ENCODE peak calls at places on chromosomes 4 and X, in five cellular contexts. I is upper lobe of left lung, X is epithelial cell of esophagus, A is cardiac fibroblast, L is foreskin fibroblast. B is an unnamed sample.

GRCh38 chrX:134004038-134004437 is 18.6 kb upstream of the GPC3 start:
- DNase-seq in I (no peak), A (peak), X (peak), L (no peak), B (peak)

GRCh38 chr4:113537183-113537977 is 224.2 kb downstream of the CAMK2D start:
- DNase-seq in I (no peak), X (no peak), A (no peak), L (no peak), B (no peak)

GRCh38 chrX:39653656-39654055 is 444.1 kb downstream of the BCOR start:
- DNase-seq in A (no peak), I (no peak), L (no peak), X (no peak), B (peak)

GRCh38 chrX:36434521-36434920 is 515.0 kb downstream of the CFAP47 start:
- DNase-seq in I (no peak), X (no peak), A (no peak), L (no peak), B (peak)

GRCh38 chrX:47143894-47144625 is 442 bp downstream of the NDUFB11 start:
- DNase-seq in I (peak), L (peak), A (no peak), X (peak), B (peak)

GRCh38 chr4:82046796-82047195 is 327.0 kb downstream of the HNRNPD start:
- DNase-seq in I (no peak), L (no peak), X (no peak), A (no peak), B (no peak)

GRCh38 chr4:26861434-26862186 is 969 bp downstream of the STIM2 start:
- DNase-seq in I (no peak), X (peak), A (peak), L (peak), B (peak)

GRCh38 chr4:153115322-153116100 is 88.7 kb upstream of the TRIM2 start:
- DNase-seq in X (peak), I (peak), A (peak), L (peak), B (peak)

GRCh38 chr4:142284402-142285221 is 561.5 kb downstream of the INPP4B start:
- DNase-seq in I (no peak), A (no peak), L (no peak), X (no peak), B (no peak)

GRCh38 chr4:71941001-71941400 is 90.8 kb upstream of the NPFFR2 start:
- DNase-seq in X (peak), L (no peak), A (peak), I (no peak), B (peak)

GRCh38 chrX:15781964-15782711 is 8.1 kb upstream of the ZRSR2 start:
- DNase-seq in X (no peak), A (no peak), L (no peak), I (no peak), B (no peak)

GRCh38 chr4:114494257-114494803 is 104.3 kb upstream of the UGT8 start:
- DNase-seq in X (peak), A (no peak), I (no peak), L (no peak), B (no peak)

GRCh38 chr4:89836897-89837384 is at the start of gene SNCA:
- DNase-seq in I (peak), X (peak), A (peak), L (peak), B (peak)

GRCh38 chr4:81984746-81985145 is 389.0 kb downstream of the HNRNPD start:
- DNase-seq in L (no peak), X (no peak), A (no peak), I (no peak), B (no peak)

GRCh38 chr4:142248946-142249345 is 597.2 kb downstream of the INPP4B start:
- DNase-seq in A (peak), I (no peak), L (peak), X (peak), B (peak)

GRCh38 chr4:67393007-67393406 is 152.3 kb downstream of the CENPC start:
- DNase-seq in A (no peak), L (no peak), X (no peak), I (no peak), B (no peak)

GRCh38 chr4:183011213-183011907 is 87.7 kb upstream of the WWC2 start:
- DNase-seq in A (peak), L (no peak), X (no peak), I (no peak), B (peak)

GRCh38 chr4:77576351-77576750 is 29.3 kb upstream of the CXCL13 start:
- DNase-seq in X (no peak), A (no peak), I (no peak), L (no peak), B (no peak)

GRCh38 chr4:105246712-105247111 is 100.0 kb downstream of the TET2 start:
- DNase-seq in A (peak), X (peak), L (peak), I (no peak), B (peak)

GRCh38 chr4:7074423-7074822 is 6.6 kb upstream of the GRPEL1 start:
- DNase-seq in X (no peak), A (peak), I (no peak), L (no peak), B (peak)

GRCh38 chr4:90419124-90419711 is 292.0 kb downstream of the CCSER1 start:
- DNase-seq in I (no peak), X (peak), L (peak), A (peak), B (peak)

GRCh38 chr4:163121689-163122088 is 45.0 kb downstream of the NAF1 start:
- DNase-seq in X (peak), I (no peak), L (no peak), A (peak), B (no peak)

GRCh38 chr4:13349096-13349495 is 135.0 kb downstream of the RAB28 start:
- DNase-seq in A (peak), I (no peak), X (no peak), L (peak), B (no peak)

GRCh38 chr4:124262211-124263179 is 450.0 kb downstream of the ANKRD50 start:
- DNase-seq in X (peak), L (peak), I (no peak), A (peak), B (peak)

GRCh38 chrX:53659039-53659438 is 27.5 kb downstream of the HUWE1 start:
- DNase-seq in A (no peak), X (no peak), I (no peak), L (no peak), B (no peak)

GRCh38 chr4:136241221-136241986 is 1290.9 kb downstream of the PCDH18 start:
- DNase-seq in X (no peak), L (no peak), I (no peak), A (no peak), B (no peak)

GRCh38 chr4:3224971-3225850 is 23.7 kb upstream of the MSANTD1 start:
- DNase-seq in L (no peak), I (peak), X (no peak), A (no peak), B (no peak)

GRCh38 chr4:14877246-14878220 is 124.7 kb upstream of the CPEB2 start:
- DNase-seq in A (no peak), X (peak), L (no peak), I (no peak), B (no peak)

GRCh38 chrX:24264383-24264782 is 49.5 kb downstream of the SUPT20HL2 start:
- DNase-seq in I (no peak), X (peak), L (no peak), A (peak), B (no peak)

GRCh38 chrX:22383988-22384387 is 111.3 kb downstream of the CBLL2 start:
- DNase-seq in X (no peak), A (no peak), L (no peak), I (no peak), B (no peak)

GRCh38 chr4:1082215-1083182 is 30.9 kb downstream of the RNF212 start:
- DNase-seq in X (peak), L (peak), I (no peak), A (peak), B (peak)

GRCh38 chrX:154350429-154351182 is 23.8 kb downstream of the FLNA start:
- DNase-seq in A (peak), X (no peak), I (peak), L (no peak), B (no peak)

GRCh38 chrX:114962209-114962608 is 55.2 kb downstream of the IL13RA2 start:
- DNase-seq in X (peak), L (no peak), I (no peak), A (no peak), B (no peak)

GRCh38 chr4:3276961-3277360 is 15.9 kb upstream of the RGS12 start:
- DNase-seq in L (peak), I (no peak), A (peak), X (no peak), B (peak)

GRCh38 chr4:91958651-91959050 is 345.1 kb upstream of the GRID2 start:
- DNase-seq in L (no peak), I (no peak), A (no peak), X (no peak), B (peak)

GRCh38 chr4:139609647-139610046 is 53.6 kb upstream of the SETD7 start:
- DNase-seq in L (no peak), X (peak), A (peak), I (no peak), B (peak)

GRCh38 chr4:54568184-54568583 is 89.6 kb upstream of the KIT start:
- DNase-seq in X (peak), I (no peak), A (peak), L (peak), B (peak)

GRCh38 chr4:123077330-123077729 is 154.9 kb upstream of the NUDT6 start:
- DNase-seq in L (no peak), I (no peak), X (no peak), A (no peak), B (no peak)

GRCh38 chrX:41827886-41828285 is 95.5 kb downstream of the CASK start:
- DNase-seq in I (no peak), X (no peak), L (peak), A (peak), B (peak)

GRCh38 chrX:41825796-41826195 is 97.6 kb downstream of the CASK start:
- DNase-seq in L (no peak), X (no peak), A (no peak), I (no peak), B (no peak)

GRCh38 chrX:41823402-41823801 is 99.4 kb downstream of the GPR82 start:
- DNase-seq in L (peak), X (no peak), I (no peak), A (peak), B (peak)

GRCh38 chrX:41824551-41824950 is 98.8 kb downstream of the CASK start:
- DNase-seq in L (peak), X (peak), A (peak), I (no peak), B (peak)

DNA sequence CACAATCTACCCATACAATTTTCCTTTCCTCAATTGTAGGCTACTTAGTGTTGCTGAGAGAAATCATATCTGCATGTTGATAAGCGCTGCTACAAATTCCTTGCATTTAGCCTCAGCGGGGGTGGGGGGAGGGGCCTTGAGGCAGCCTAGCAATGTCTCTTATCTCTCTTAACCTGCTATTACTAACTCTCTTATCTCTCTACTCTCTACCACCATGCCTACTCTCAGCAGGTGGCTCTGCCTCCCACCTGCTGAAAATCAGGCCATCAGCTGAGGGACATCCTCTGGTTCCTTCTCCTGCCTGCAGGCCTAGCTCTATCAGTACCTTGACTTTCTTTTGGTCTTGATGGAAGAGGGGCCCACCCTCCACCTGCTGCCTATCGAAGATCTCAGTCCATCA is 98.9 kb downstream of the GPR82 start:
- DNase-seq in I (no peak), L (no peak), X (no peak), A (no peak), B (no peak)
- TF ChIP-seq CTCF in I (no peak), L (no peak), X (no peak), A (no peak), B (no peak)

GRCh38 chr4:42398448-42399355 is 1.4 kb downstream of the SHISA3 start:
- DNase-seq in X (no peak), I (no peak), A (no peak), L (no peak), B (no peak)

GRCh38 chr4:42399393-42399792 is 2.1 kb downstream of the SHISA3 start:
- DNase-seq in A (no peak), L (no peak), X (no peak), I (no peak), B (no peak)

GRCh38 chr4:42397635-42398447 is 553 bp downstream of the SHISA3 start:
- DNase-seq in I (peak), A (peak), L (no peak), X (peak), B (peak)

GRCh38 chr4:42404001-42404400 is 6.7 kb downstream of the SHISA3 start:
- DNase-seq in A (no peak), I (no peak), X (no peak), L (no peak), B (no peak)

DNA sequence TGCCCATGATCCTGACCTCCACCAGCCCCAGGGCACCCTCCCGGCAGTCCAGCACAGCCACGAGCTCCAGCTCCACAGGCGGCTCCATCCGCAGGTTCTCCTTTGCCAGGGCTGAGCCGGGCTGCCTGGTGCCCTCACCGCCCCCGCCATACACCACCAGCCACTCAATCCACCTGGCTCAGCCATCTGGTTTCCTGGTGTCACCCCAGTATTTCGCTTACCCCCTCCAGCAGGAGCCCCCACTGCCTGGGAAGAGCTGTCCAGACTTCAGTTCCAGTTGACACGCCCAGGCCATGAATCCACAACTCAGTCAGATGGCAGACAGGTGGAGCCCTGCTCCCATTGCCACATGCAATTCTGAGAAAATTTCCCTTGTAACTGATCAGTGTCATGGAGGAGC is 3.9 kb downstream of the SHISA3 start:
- DNase-seq in L (no peak), X (peak), A (no peak), I (peak), B (no peak)
- TF ChIP-seq CTCF in L (no peak), X (peak), A (peak), I (no peak), B (peak)

GRCh38 chrX:78592030-78592429 is 67.1 kb downstream of the RTL3 start:
- DNase-seq in A (no peak), I (no peak), L (no peak), X (no peak), B (no peak)

GRCh38 chrX:78593701-78594100 is 65.4 kb downstream of the RTL3 start:
- DNase-seq in L (no peak), X (no peak), I (no peak), A (no peak), B (no peak)

GRCh38 chrX:78595901-78596502 is 63.1 kb downstream of the RTL3 start:
- DNase-seq in L (no peak), X (no peak), I (no peak), A (peak), B (peak)
- TF ChIP-seq CTCF in L (peak), X (no peak), I (no peak), A (peak), B (no peak)

GRCh38 chr4:85964298-85964697 is 395.6 kb downstream of the MAPK10 start:
- DNase-seq in X (no peak), I (no peak), A (no peak), L (no peak), B (peak)
- TF ChIP-seq CTCF in X (no peak), I (no peak), A (no peak), L (peak), B (no peak)

GRCh38 chr4:185304944-185305690 is 90.6 kb downstream of the LRP2BP start:
- DNase-seq in A (peak), L (no peak), X (peak), I (no peak), B (peak)
- TF ChIP-seq CTCF in A (peak), L (peak), X (peak), I (peak), B (peak)

DNA sequence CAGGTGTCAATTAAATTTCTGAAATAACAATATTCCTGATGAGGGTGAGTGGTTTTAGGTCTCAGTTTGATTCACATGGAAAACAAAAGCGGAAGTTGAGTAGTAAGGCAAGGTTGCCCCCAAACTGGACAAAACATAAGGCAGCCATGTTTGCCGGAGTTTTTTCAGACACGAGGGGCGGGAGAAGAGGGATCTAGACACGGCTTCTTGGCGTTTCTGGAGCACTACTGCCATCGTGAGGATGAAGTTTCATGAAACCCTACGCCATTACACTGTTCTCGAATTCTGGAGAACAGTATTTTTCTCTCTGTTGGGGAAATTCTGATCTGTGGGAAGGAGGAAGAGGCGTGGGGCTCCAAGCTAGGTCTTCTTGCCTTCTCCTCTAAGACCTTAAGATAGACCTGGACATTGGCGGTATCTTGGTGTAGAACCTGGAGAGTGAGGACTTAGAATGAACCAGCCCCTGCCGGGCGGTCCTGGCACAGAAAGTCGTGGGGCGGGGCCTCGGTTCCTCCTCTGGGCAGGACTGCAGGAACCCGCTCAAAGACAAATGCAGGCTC is 160.3 kb downstream of the OR13H1 start:
- DNase-seq in I (no peak), A (no peak), L (no peak), X (no peak), B (no peak)
- TF ChIP-seq CTCF in I (peak), A (no peak), L (no peak), X (no peak), B (no peak)

B was measured in fibroblast of lung.